ENCODE peak calls at places on chromosomes 7 and 10, in ten cellular contexts. R is neural progenitor cell, S is H7, X is BJ, T is skeletal muscle cell, Z is cardiac fibroblast, C is foreskin fibroblast, M is heart right ventricle, N is fibroblast of pulmonary artery, O is uterus. G is an unnamed sample.

GRCh38 chr10:43086321-43086942 is 9.6 kb downstream of the RET start:
- DNase-seq in R (no peak), S (no peak), X (no peak), T (no peak), Z (no peak), C (no peak), M (no peak), N (no peak), O (no peak), G (no peak)

GRCh38 chr7:38222481-38223096 is 44.5 kb downstream of the STARD3NL start:
- DNase-seq in R (peak), S (peak), X (no peak), T (peak), Z (peak), C (peak), M (peak), N (peak), O (no peak), G (no peak)

GRCh38 chr7:129095258-129095657 is 40.3 kb upstream of the TNPO3 start:
- DNase-seq in R (no peak), S (no peak), X (no peak), T (no peak), Z (no peak), C (no peak), M (no peak), N (no peak), O (no peak), G (no peak)

GRCh38 chr10:63273575-63273974 is 140.4 kb downstream of the NRBF2 start:
- DNase-seq in R (no peak), S (no peak), X (no peak), T (no peak), Z (peak), C (no peak), M (no peak), N (peak), O (no peak), G (no peak)

GRCh38 chr7:497946-498655 is 21.5 kb downstream of the PDGFA start:
- DNase-seq in R (no peak), S (no peak), X (no peak), T (no peak), Z (no peak), C (no peak), M (no peak), N (no peak), O (no peak), G (no peak)

GRCh38 chr7:120052884-120053382 is 220.0 kb upstream of the KCND2 start:
- DNase-seq in R (no peak), S (no peak), X (peak), T (peak), Z (peak), C (peak), M (no peak), N (peak), O (peak), G (peak)

GRCh38 chr7:25754751-25755150 is 397.2 kb upstream of the NFE2L3 start:
- DNase-seq in R (no peak), S (no peak), X (no peak), T (no peak), Z (no peak), C (no peak), M (no peak), N (no peak), O (no peak), G (no peak)

GRCh38 chr10:44552716-44553115 is 167.8 kb upstream of the CXCL12 start:
- DNase-seq in R (no peak), S (no peak), X (no peak), T (no peak), Z (no peak), C (peak), M (no peak), N (no peak), O (no peak), G (no peak)

GRCh38 chr7:92836489-92837213 is at the start of gene CDK6:
- DNase-seq in R (peak), S (peak), X (no peak), T (no peak), Z (peak), C (peak), M (peak), N (peak), O (peak), G (no peak)

GRCh38 chr7:40799493-40800406 is 664.9 kb downstream of the SUGCT start:
- DNase-seq in R (no peak), S (no peak), X (no peak), T (no peak), Z (no peak), C (no peak), M (no peak), N (no peak), O (no peak), G (no peak)

DNA sequence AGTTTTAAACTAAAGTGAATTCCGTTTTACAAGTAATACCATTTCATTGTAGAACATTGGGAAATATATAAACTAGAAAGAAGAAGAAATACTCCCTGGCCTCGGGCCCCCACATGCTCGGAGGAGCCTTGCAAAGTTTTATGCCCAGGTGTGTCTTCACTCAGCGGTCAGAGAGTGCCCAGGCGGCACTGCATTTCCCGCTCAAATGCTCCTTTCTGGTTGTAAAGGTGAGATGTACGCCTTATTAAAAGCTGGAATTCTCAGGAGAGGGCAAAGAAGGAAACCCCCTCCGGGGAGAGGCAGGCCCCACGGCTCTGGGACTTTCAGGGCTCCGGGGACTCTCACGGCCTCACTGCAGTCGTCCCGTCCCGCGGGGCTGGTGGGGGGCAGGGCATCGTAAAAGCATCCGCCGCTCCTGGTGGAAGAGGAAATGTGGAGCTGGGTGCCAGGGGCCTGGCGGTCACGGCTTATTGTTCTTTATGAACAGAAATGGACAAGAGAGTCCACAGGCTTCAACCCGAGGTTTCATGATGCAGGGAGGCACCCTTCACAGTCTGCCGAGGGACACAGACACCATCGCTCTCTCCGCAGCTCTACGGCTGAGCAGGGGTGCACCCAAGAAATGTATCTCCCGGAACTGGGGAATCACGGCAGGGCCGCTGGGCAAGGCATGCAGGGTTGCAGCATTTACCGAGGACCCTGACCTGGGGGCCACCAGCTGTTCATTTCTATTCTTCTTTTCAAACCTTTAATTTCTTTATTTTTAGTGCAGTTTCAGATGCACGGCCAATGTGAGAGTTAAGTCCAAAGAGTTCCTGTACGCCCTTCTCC is 47.7 kb upstream of the INPP5A start:
- DNase-seq in R (no peak), S (no peak), X (no peak), T (no peak), Z (no peak), C (no peak), M (no peak), N (no peak), O (peak), G (no peak)
- H3K4me3 ChIP-seq in R (no peak), S (no peak), X (no peak), T (no peak), Z (no peak), C (no peak), M (no peak), N (no peak), O (no peak), G (no peak)

DNA sequence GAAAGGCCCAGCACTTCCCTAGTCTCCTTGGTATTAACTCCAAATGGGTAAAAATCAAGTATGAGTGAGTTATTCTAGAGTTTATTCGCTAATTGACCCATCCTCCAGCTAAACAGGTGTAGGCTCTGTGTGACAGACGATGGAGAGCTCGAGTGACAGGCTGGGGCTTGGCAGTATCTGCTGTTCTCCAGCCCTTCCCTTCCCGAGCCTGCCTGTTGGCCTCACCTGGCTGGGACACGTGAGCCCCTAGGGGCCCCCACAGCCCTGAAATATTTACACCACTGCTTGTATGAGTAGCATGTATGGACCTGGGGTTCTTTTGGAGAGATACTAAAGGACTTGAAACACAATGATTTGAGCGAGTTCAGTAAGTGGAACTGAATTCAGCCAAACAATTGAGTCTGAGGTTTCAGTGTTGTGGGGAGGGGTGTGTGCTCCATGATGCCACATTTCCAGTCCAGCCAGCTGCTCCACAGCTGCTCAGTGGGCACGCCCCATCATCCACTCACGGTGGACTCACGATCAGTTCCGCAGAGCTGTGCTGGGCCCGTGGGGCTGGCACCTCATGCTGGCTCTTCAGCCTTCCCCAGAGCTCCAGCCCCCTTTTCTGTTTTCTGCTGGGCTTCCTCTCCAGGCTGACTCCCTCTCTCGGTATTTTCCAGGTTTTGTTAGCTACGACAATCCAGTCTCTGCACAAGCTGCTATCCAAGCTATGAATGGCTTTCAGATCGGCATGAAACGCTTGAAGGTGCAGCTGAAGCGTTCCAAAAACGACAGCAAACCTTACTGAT is 283.0 kb downstream of the USP6NL start:
- DNase-seq in R (peak), S (peak), X (no peak), T (no peak), Z (no peak), C (peak), M (no peak), N (no peak), O (no peak), G (no peak)
- H3K4me3 ChIP-seq in R (no peak), S (no peak), X (no peak), T (no peak), Z (no peak), C (peak), M (no peak), N (no peak), O (no peak), G (no peak)

GRCh38 chr7:140317999-140318398 is 80.3 kb downstream of the SLC37A3 start:
- DNase-seq in R (no peak), S (no peak), X (no peak), T (no peak), Z (no peak), C (no peak), M (no peak), N (no peak), O (no peak), G (no peak)

GRCh38 chr7:140315498-140316164 is 82.7 kb downstream of the SLC37A3 start:
- DNase-seq in R (no peak), S (no peak), X (no peak), T (no peak), Z (no peak), C (no peak), M (no peak), N (no peak), O (no peak), G (no peak)

GRCh38 chr7:140317597-140317996 is 80.7 kb downstream of the SLC37A3 start:
- DNase-seq in R (no peak), S (no peak), X (no peak), T (no peak), Z (no peak), C (no peak), M (no peak), N (no peak), O (no peak), G (no peak)

GRCh38 chr7:140314571-140315480 is 83.5 kb downstream of the SLC37A3 start:
- DNase-seq in R (no peak), S (no peak), X (no peak), T (no peak), Z (no peak), C (no peak), M (no peak), N (no peak), O (peak), G (no peak)

GRCh38 chr7:140316165-140316661 is 82.1 kb downstream of the SLC37A3 start:
- DNase-seq in R (no peak), S (no peak), X (peak), T (peak), Z (peak), C (peak), M (peak), N (peak), O (peak), G (no peak)
- H3K4me3 ChIP-seq in R (no peak), S (no peak), X (no peak), T (no peak), Z (no peak), C (peak), M (peak), N (no peak), O (peak), G (no peak)

DNA sequence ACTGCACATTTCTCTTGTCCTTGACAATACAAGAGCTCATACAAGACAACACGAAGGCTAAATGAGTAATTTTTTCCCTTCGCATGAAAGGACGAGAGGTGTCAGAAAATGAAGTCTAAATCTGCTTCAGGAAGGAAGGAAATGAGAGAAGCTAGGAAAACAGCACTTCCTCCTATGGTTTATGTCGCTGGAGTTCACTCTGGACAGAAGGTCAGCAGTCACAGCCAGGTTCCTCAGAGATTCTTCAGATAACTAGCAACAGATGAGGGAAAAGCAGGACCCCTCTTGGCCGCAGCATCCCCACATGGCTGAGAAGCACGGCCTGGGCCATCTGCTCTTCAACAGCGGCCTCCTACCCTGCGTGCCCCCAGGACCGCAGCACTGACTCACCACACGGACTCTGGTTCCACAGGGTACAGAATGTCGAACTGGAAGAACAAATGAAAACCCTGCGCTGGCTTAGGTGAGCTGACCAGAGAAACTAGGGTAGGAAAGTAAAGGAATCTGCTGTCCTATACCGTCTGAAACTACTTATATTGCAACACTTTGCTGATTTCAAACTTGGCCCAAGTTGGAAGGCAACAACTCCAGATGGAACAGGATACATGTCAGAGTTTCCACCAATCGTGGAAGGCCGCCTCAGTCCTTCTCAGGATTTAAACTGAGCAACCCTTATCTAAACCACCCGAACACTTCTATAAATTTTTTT is 26.3 kb downstream of the DNMBP start:
- DNase-seq in R (no peak), S (no peak), X (no peak), T (peak), Z (peak), C (peak), M (peak), N (peak), O (peak), G (no peak)
- H3K4me3 ChIP-seq in R (no peak), S (no peak), X (peak), T (no peak), Z (peak), C (peak), M (peak), N (peak), O (peak), G (peak)

GRCh38 chr10:123991622-123992570 is 100.3 kb upstream of the CPXM2 start:
- DNase-seq in R (no peak), S (peak), X (no peak), T (no peak), Z (peak), C (peak), M (no peak), N (no peak), O (no peak), G (no peak)
- H3K4me3 ChIP-seq in R (no peak), S (no peak), X (peak), T (peak), Z (no peak), C (peak), M (no peak), N (no peak), O (no peak), G (peak)

DNA sequence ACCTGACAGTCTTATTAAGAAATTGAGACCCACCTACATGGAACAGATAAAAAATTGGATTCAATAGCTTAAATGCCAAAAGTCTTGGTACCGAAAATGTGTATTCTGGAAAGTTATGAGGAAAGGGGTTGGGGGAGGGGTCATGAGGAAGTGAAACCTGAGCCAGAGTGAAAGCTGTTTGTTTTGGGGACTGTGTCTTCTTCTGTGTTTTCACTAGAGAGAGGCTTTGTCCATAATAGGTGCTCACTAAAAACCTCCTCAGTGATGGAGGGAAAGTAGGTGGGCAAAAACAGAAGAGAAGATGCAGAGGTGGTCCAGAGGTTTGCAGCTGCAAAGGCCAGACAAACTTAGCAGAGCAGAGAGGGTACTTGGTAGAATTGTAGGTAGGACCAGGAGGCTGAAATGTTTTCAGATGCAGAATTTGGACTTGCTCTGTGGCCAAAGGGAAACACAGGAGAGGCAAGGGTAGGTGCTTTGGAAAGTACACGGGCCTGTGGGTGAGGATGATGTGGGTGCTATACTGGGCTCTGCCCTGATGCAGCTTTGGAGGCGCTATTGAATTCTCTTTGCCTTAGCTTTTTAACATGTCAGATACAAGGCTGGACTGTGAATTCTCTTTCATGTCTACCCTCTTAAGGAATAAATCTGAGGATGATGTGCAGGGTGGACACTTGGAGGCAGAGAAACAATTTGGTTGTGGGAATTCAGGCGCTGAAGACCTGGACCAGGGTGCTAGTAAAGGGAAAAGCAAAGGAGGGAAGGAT is 254.6 kb downstream of the PTEN start:
- DNase-seq in R (peak), S (peak), X (no peak), T (no peak), Z (no peak), C (no peak), M (no peak), N (no peak), O (no peak), G (no peak)
- H3K4me3 ChIP-seq in R (no peak), S (no peak), X (no peak), T (no peak), Z (no peak), C (no peak), M (no peak), N (no peak), O (no peak), G (no peak)

DNA sequence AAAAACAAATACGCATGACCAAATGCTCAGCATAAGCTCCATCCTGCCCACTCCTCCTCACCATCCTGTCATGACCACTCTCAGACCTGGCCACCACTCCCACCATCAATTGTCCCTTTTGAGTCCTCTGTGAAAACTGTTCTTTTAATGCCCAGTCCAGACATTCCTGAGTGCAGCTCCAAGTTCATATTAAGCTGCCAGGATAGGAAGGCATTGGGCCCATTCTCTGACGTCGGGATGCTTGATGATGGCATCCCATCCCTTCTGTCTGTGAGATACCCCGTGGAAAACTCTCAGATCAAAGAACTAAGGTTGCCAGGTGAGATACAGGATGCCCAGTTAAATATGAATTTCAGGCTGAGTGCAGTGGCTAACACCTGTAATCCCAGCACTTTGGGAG is 89.9 kb upstream of the KIF5B start:
- DNase-seq in R (no peak), S (no peak), X (no peak), T (no peak), Z (no peak), C (no peak), M (no peak), N (no peak), O (no peak), G (no peak)
- H3K4me3 ChIP-seq in R (no peak), S (no peak), X (no peak), T (no peak), Z (no peak), C (no peak), M (no peak), N (no peak), O (no peak), G (no peak)

GRCh38 chr7:95303501-95303900 is 20.8 kb downstream of the PON1 start:
- DNase-seq in R (no peak), S (no peak), X (no peak), T (no peak), Z (no peak), C (no peak), M (no peak), N (no peak), O (no peak), G (no peak)
- H3K4me3 ChIP-seq in R (no peak), S (no peak), X (no peak), T (no peak), Z (no peak), C (no peak), M (no peak), N (no peak), O (no peak), G (no peak)

DNA sequence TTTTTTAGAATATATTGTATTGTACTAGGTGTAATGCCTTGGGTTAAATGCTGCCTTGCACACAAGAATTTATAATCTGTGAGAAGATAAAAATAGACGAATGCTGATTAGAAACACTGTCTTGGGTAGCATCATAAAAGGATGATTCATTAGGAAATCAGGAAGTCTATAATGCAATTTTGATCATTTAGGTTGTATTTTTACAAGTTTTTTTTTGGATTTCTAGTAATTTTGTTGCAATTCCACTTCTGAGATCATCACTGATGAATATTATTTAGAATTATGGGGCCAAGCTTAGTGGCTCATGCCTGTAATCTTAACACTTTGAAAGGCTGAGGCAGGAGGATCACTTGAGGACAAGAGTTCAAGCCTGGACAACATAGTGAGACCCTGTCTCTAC is 29.6 kb downstream of the WBP1L start:
- DNase-seq in R (no peak), S (no peak), X (no peak), T (no peak), Z (no peak), C (peak), M (no peak), N (no peak), O (no peak), G (no peak)
- H3K4me3 ChIP-seq in R (no peak), S (no peak), X (no peak), T (no peak), Z (no peak), C (no peak), M (no peak), N (no peak), O (no peak), G (no peak)